ENCODE peak calls at places on chromosomes 3 and 15, in five cellular contexts. P is cardiac muscle cell, X is IMR-90, F is aorta, T is right atrium auricular region. M is an unnamed sample.

GRCh38 chr15:37135225-37135624 is 34.9 kb upstream of the MEIS2 start:
- DNase-seq in P (no peak), X (no peak), F (no peak), T (no peak), M (no peak)

GRCh38 chr15:74543583-74543982 is 2.6 kb downstream of the ARID3B start:
- DNase-seq in P (no peak), X (no peak), F (no peak), T (no peak), M (no peak)

GRCh38 chr15:41893422-41894250 is at the start of gene SPTBN5:
- DNase-seq in P (no peak), X (no peak), F (no peak), T (no peak), M (no peak)

GRCh38 chr3:65658398-65658797 is 380.3 kb downstream of the MAGI1 start:
- DNase-seq in P (no peak), X (no peak), F (no peak), T (no peak), M (no peak)

GRCh38 chr3:195046441-195046840 is 224.5 kb downstream of the XXYLT1 start:
- DNase-seq in P (no peak), X (no peak), F (peak; percentile 24), T (no peak), M (no peak)

GRCh38 chr15:25207369-25207768 is 231.5 kb downstream of the UBE3A start:
- DNase-seq in P (no peak), X (no peak), F (no peak), T (no peak), M (no peak)

GRCh38 chr3:48367201-48367600 is 4.8 kb upstream of the FBXW12 start:
- DNase-seq in P (peak; percentile 12), X (no peak), F (no peak), T (no peak), M (no peak)

GRCh38 chr3:30408105-30408557 is 198.3 kb upstream of the TGFBR2 start:
- DNase-seq in P (no peak), X (peak; percentile 61), F (no peak), T (no peak), M (no peak)

GRCh38 chr15:40995656-40996055 is 42.4 kb downstream of the CHAC1 start:
- DNase-seq in P (no peak), X (no peak), F (no peak), T (no peak), M (no peak)

GRCh38 chr15:74402873-74403589 is 30.7 kb downstream of the SEMA7A start:
- DNase-seq in P (no peak), X (no peak), F (peak; percentile 63), T (no peak), M (no peak)

GRCh38 chr3:99586680-99587079 is 51.7 kb upstream of the COL8A1 start:
- DNase-seq in P (no peak), X (no peak), F (no peak), T (no peak), M (no peak)

GRCh38 chr3:145191543-145191942 is 969.4 kb downstream of the PLOD2 start:
- DNase-seq in P (peak; percentile 29), X (no peak), F (no peak), T (no peak), M (no peak)

GRCh38 chr15:37096878-37097568 is 3.3 kb downstream of the MEIS2 start:
- DNase-seq in P (peak; percentile 47), X (peak; percentile 26), F (no peak), T (no peak), M (no peak)

GRCh38 chr3:172270767-172271166 is 177.5 kb downstream of the GHSR start:
- DNase-seq in P (no peak), X (no peak), F (no peak), T (no peak), M (no peak)

GRCh38 chr3:33061782-33062181 is 35.2 kb downstream of the GLB1 start:
- DNase-seq in P (peak; percentile 49), X (peak; percentile 83), F (no peak), T (no peak), M (no peak)

GRCh38 chr3:196754215-196754937 is 14.7 kb downstream of the PAK2 start:
- DNase-seq in P (peak; percentile 14), X (no peak), F (no peak), T (no peak), M (peak; percentile 74)

DNA sequence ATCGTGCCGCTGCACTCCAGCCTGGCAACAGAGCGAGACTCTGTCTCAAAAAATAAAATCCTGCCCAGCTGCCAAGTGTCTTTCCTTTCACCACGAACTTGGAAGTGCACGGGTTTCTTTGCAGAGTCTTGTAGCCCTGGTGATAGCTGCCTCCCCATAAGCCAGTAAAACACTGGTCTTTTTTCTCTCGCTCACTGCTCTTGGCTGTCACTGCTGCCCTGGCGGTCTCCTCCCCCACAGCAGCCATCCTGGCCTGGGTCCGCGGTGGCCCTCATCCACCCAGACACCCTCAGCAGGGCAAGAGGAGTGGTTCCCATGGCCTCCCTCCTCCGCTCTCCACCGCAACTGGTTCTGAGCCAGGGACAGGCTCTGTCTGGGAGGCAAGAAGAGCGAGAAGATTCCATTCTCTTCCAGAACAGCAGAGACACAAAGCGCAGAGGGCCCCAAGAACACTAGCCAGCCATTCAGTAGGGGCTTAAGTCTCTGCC is 44.4 kb downstream of the KLHL25 start:
- DNase-seq in P (peak; percentile 92), X (peak; percentile 8), F (peak; percentile 86), T (peak; percentile 84), M (no peak)
- H3K4me1 ChIP-seq in P (peaks cover 5% of the 10 kb centered on the region), X (no peaks in the 10 kb centered on the region), F (no peaks in the 10 kb centered on the region), T (peaks cover 60% of the 10 kb centered on the region), M (no peaks in the 10 kb centered on the region)

GRCh38 chr3:105905328-105905727 is 36.5 kb upstream of the CBLB start:
- DNase-seq in P (no peak), X (no peak), F (no peak), T (no peak), M (no peak)

GRCh38 chr3:105906345-105906744 is 37.5 kb upstream of the CBLB start:
- DNase-seq in P (peak; percentile 13), X (no peak), F (no peak), T (no peak), M (no peak)

GRCh38 chr3:105904683-105905320 is 36.0 kb upstream of the CBLB start:
- DNase-seq in P (no peak), X (peak; percentile 23), F (no peak), T (no peak), M (no peak)

GRCh38 chr3:105906834-105907233 is 38.0 kb upstream of the CBLB start:
- DNase-seq in P (peak; percentile 87), X (peak; percentile 86), F (peak; percentile 48), T (peak; percentile 85), M (no peak)

GRCh38 chr3:105904251-105904650 is 35.4 kb upstream of the CBLB start:
- DNase-seq in P (no peak), X (peak; percentile 9), F (no peak), T (no peak), M (no peak)
- H3K4me1 ChIP-seq in P (peaks cover 9% of the 10 kb centered on the region), X (peaks cover 5% of the 10 kb centered on the region), F (peaks cover 8% of the 10 kb centered on the region), T (peaks cover 37% of the 10 kb centered on the region), M (no peaks in the 10 kb centered on the region)

DNA sequence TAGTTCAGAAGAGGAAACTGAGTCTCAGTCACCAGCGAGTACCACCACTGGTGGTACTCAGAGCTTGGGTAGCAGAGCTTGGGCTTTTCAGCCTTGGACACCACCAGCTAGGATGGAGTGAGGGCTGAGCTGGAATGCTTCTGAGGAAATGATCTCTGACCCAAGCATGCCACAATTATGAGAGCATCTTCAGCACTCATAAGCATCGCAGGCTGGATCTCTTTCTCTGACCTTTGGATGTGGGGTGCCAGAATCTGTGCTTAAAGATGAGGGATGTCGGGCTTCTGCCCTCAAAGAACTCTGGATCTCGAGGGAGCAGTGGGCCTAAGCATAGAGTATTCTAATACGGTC is 36.4 kb downstream of the ZNF710 start:
- DNase-seq in P (peak; percentile 59), X (peak; percentile 78), F (no peak), T (no peak), M (no peak)
- H3K4me1 ChIP-seq in P (peaks cover 34% of the 10 kb centered on the region), X (peaks cover 33% of the 10 kb centered on the region), F (no peaks in the 10 kb centered on the region), T (peaks cover 54% of the 10 kb centered on the region), M (peaks cover 24% of the 10 kb centered on the region)

GRCh38 chr3:63968612-63969350 is 54.5 kb downstream of the PSMD6 start:
- DNase-seq in P (peak; percentile 20), X (peak; percentile 19), F (no peak), T (no peak), M (no peak)
- H3K4me1 ChIP-seq in P (peaks cover 51% of the 10 kb centered on the region), X (peaks cover 29% of the 10 kb centered on the region), F (peaks cover 11% of the 10 kb centered on the region), T (peaks cover 54% of the 10 kb centered on the region), M (peaks cover 64% of the 10 kb centered on the region)

GRCh38 chr3:170154084-170154483 is 27.4 kb downstream of the PHC3 start:
- DNase-seq in P (no peak), X (peak; percentile 60), F (no peak), T (no peak), M (no peak)
- H3K4me1 ChIP-seq in P (peaks cover 11% of the 10 kb centered on the region), X (peaks cover 14% of the 10 kb centered on the region), F (peaks cover 5% of the 10 kb centered on the region), T (peaks cover 21% of the 10 kb centered on the region), M (peaks cover 3% of the 10 kb centered on the region)

GRCh38 chr3:50606596-50606995 is 5.0 kb downstream of the CISH start:
- DNase-seq in P (no peak), X (no peak), F (no peak), T (no peak), M (no peak)

GRCh38 chr3:50607271-50608091 is 4.1 kb downstream of the CISH start:
- DNase-seq in P (no peak), X (no peak), F (no peak), T (no peak), M (no peak)

GRCh38 chr3:50609743-50610085 is 1.9 kb downstream of the CISH start:
- DNase-seq in P (no peak), X (no peak), F (no peak), T (no peak), M (no peak)

GRCh38 chr3:50609071-50609742 is 2.4 kb downstream of the CISH start:
- DNase-seq in P (no peak), X (no peak), F (no peak), T (no peak), M (no peak)

GRCh38 chr3:50608278-50608677 is 3.3 kb downstream of the CISH start:
- DNase-seq in P (no peak), X (no peak), F (no peak), T (no peak), M (no peak)
- H3K4me1 ChIP-seq in P (peaks cover 17% of the 10 kb centered on the region), X (peaks cover 4% of the 10 kb centered on the region), F (no peaks in the 10 kb centered on the region), T (peaks cover 77% of the 10 kb centered on the region), M (peaks cover 14% of the 10 kb centered on the region)

M was measured in Caco-2.